ENCODE peak calls at places on chromosomes 7 and 10, in seven cellular contexts. X is AG04450, B is ovary, J is stomach, O is A549, H is heart right ventricle, N is heart left ventricle. M is an unnamed sample.

GRCh38 chr7:28507538-28508282 is 95.4 kb downstream of the CREB5 start:
- DNase-seq in H (no peak), J (no peak), B (no peak), O (no peak), N (no peak), X (no peak), M (no peak)

GRCh38 chr10:110638319-110638718 is 5.8 kb upstream of the RBM20 start:
- DNase-seq in J (no peak), N (no peak), O (no peak), H (no peak), X (no peak), B (no peak), M (no peak)

GRCh38 chr10:132040046-132040445 is 25.7 kb upstream of the JAKMIP3 start:
- DNase-seq in B (no peak), X (no peak), O (no peak), J (no peak), H (no peak), N (peak), M (no peak)

GRCh38 chr7:158935062-158935461 is 78.7 kb downstream of the DYNC2I1 start:
- DNase-seq in X (no peak), N (no peak), J (no peak), O (no peak), H (no peak), B (no peak), M (no peak)

GRCh38 chr7:80960228-80960627 is 41.4 kb upstream of the SEMA3C start:
- DNase-seq in B (no peak), H (no peak), O (no peak), X (no peak), N (no peak), J (no peak), M (no peak)

GRCh38 chr10:130737622-130738021 is 573.9 kb downstream of the TCERG1L start:
- DNase-seq in N (no peak), J (peak), X (no peak), H (no peak), B (no peak), O (no peak), M (no peak)

GRCh38 chr7:35676211-35676610 is 18.7 kb downstream of the HERPUD2 start:
- DNase-seq in X (no peak), J (no peak), B (no peak), H (no peak), N (no peak), O (no peak), M (no peak)

GRCh38 chr10:124420254-124420653 is 1.5 kb upstream of the OAT start:
- DNase-seq in J (peak), X (no peak), N (no peak), H (no peak), B (no peak), O (no peak), M (peak)

GRCh38 chr10:103746598-103746997 is 108.8 kb downstream of the SH3PXD2A start:
- DNase-seq in J (no peak), B (no peak), N (no peak), X (no peak), H (no peak), O (no peak), M (no peak)

GRCh38 chr10:87960230-87960629 is 96.8 kb downstream of the PTEN start:
- DNase-seq in N (no peak), H (no peak), J (no peak), O (peak), B (no peak), X (no peak), M (no peak)

GRCh38 chr7:6166443-6166871 is 106.0 kb downstream of the CYTH3 start:
- DNase-seq in N (no peak), J (no peak), O (no peak), H (peak), B (no peak), X (no peak), M (no peak)

GRCh38 chr7:66078067-66078466 is 2.4 kb downstream of the ASL start:
- DNase-seq in X (no peak), O (no peak), H (peak), B (no peak), N (no peak), J (no peak), M (peak)

GRCh38 chr7:151379193-151379520 is 30.7 kb downstream of the WDR86 start:
- DNase-seq in X (no peak), H (no peak), J (no peak), O (no peak), B (peak), N (no peak), M (no peak)

GRCh38 chr10:132671171-132672154 is 114.5 kb downstream of the NKX6-2 start:
- DNase-seq in N (no peak), J (no peak), H (peak), B (peak), O (no peak), X (no peak), M (peak)

GRCh38 chr10:11691319-11691755 is 50.8 kb upstream of the ECHDC3 start:
- DNase-seq in N (peak), X (no peak), O (no peak), H (peak), B (no peak), J (no peak), M (no peak)

GRCh38 chr10:104577861-104578480 is 63.1 kb upstream of the SORCS3 start:
- DNase-seq in H (no peak), J (no peak), X (no peak), O (no peak), B (no peak), N (no peak), M (no peak)

GRCh38 chr7:96414931-96415292 is 93.0 kb upstream of the SLC25A13 start:
- DNase-seq in O (peak), H (no peak), X (no peak), J (no peak), N (no peak), B (no peak), M (peak)

GRCh38 chr10:70461397-70462348 is 16.9 kb upstream of the PALD1 start:
- DNase-seq in N (no peak), J (peak), X (peak), H (peak), O (peak), B (peak), M (peak)

GRCh38 chr10:73837072-73837471 is 25.7 kb upstream of the NDST2 start:
- DNase-seq in X (peak), N (no peak), B (no peak), O (no peak), H (no peak), J (no peak), M (no peak)

DNA sequence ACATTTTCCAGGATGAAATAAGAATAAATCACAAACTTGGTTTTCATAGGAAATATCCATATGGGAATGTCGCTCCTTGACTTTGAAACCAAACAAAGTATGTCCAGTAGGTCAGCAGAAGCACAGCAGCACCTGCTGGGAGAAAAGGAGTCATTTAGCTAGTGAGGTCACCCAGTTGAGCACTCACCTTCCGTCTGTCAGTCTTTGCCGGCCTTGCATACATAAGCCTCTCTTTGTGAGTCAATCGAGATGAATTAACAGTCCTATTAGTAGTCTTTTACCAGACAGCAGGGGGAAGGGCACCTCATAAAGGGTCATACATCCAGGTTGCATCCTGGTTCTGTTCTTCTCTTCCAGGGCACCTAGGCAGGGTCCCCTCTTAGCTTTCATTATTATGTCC is 232.5 kb upstream of the FZD1 start:
- DNase-seq in N (no peak), O (no peak), J (no peak), B (no peak), X (no peak), H (no peak), M (no peak)
- H3K27ac ChIP-seq in N (no peak), O (no peak), J (no peak), B (no peak), X (no peak), H (no peak), M (no peak)

GRCh38 chr7:50304911-50305621 is 550 bp downstream of the IKZF1 start:
- DNase-seq in X (no peak), B (no peak), N (no peak), O (no peak), J (no peak), H (no peak), M (peak)
- H3K4me3 ChIP-seq in X (no peak), B (no peak), N (peak), O (peak), J (peak), H (peak), M (peak)

GRCh38 chr7:33612434-33612833 is 292.9 kb upstream of the BMPER start:
- DNase-seq in X (no peak), O (no peak), J (no peak), B (no peak), N (no peak), H (no peak), M (peak)
- H3K27ac ChIP-seq in X (no peak), O (no peak), J (no peak), B (no peak), N (no peak), H (no peak), M (no peak)

DNA sequence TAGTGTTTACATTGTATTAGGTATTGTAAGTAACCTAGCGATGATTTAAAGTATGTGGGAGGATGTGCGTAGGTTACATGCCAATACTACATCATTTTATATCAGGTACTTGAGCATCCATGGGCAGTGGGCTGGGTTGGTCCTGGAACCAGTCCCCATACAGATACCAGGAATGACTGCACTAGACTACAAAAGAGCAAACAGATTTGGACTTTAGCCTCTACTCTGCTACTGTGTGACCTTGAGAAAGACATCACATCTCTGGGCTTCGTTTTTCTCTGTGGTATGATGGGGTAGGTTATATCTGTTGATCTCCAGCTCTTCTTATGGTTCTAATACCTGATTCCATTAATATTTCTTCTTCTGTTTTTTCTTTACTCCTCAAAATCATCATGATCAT is 412.5 kb upstream of the LRGUK start:
- DNase-seq in H (no peak), X (no peak), B (no peak), N (no peak), J (no peak), O (no peak), M (no peak)
- H3K4me3 ChIP-seq in H (no peak), X (no peak), B (no peak), N (no peak), J (no peak), O (no peak), M (no peak)

GRCh38 chr10:58950618-58951017 is 225.8 kb upstream of the PHYHIPL start:
- DNase-seq in B (no peak), O (peak), H (no peak), X (no peak), N (no peak), J (no peak), M (no peak)

GRCh38 chr10:58952162-58952561 is 224.3 kb upstream of the PHYHIPL start:
- DNase-seq in N (no peak), H (no peak), X (no peak), B (no peak), J (no peak), O (no peak), M (no peak)

GRCh38 chr10:58952747-58953466 is 223.5 kb upstream of the PHYHIPL start:
- DNase-seq in N (no peak), X (no peak), B (no peak), H (no peak), J (peak), O (peak), M (peak)

GRCh38 chr10:58951087-58951486 is 225.4 kb upstream of the PHYHIPL start:
- DNase-seq in X (no peak), O (no peak), J (no peak), B (no peak), N (no peak), H (no peak), M (no peak)

GRCh38 chr10:58951750-58952149 is 224.7 kb upstream of the PHYHIPL start:
- DNase-seq in O (no peak), B (no peak), H (no peak), X (no peak), N (no peak), J (no peak), M (no peak)
- H3K27ac ChIP-seq in O (no peak), B (no peak), H (peak), X (no peak), N (peak), J (peak), M (no peak)

GRCh38 chr7:132095-132482 is 60.3 kb upstream of the FAM20C start:
- DNase-seq in X (no peak), B (no peak), H (no peak), J (no peak), O (no peak), N (no peak), M (no peak)

GRCh38 chr7:131111-132094 is 61.0 kb upstream of the FAM20C start:
- DNase-seq in X (no peak), B (peak), J (no peak), O (no peak), N (peak), H (peak), M (no peak)

GRCh38 chr7:129363-130221 is 62.8 kb upstream of the FAM20C start:
- DNase-seq in N (no peak), O (no peak), J (no peak), H (no peak), B (no peak), X (no peak), M (no peak)

GRCh38 chr7:128311-129080 is 63.9 kb upstream of the FAM20C start:
- DNase-seq in H (no peak), X (no peak), N (no peak), J (no peak), O (no peak), B (no peak), M (no peak)

DNA sequence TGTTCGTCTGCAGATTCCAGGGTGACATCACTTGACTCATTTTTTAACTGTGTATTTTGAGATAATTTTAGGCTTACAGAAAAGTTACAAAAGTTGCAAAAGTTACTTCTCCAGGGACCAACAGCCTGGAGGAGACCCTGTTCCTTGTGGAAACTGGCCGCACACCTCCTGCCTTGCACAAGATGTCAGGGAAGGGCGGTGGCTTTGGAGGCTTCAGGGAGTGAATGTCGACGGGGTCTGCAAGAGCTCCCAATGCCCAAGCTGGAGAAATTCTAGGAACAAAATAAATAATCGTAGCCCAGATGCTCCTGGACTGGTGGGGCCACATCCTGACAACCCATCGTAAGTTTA is 62.2 kb upstream of the FAM20C start:
- DNase-seq in B (no peak), N (no peak), H (no peak), X (no peak), O (no peak), J (no peak), M (no peak)
- H3K4me3 ChIP-seq in B (no peak), N (no peak), H (no peak), X (no peak), O (no peak), J (no peak), M (no peak)

GRCh38 chr10:32139223-32140073 is 83.2 kb upstream of the KIF5B start:
- DNase-seq in B (peak), J (peak), N (peak), X (peak), H (peak), O (peak), M (peak)
- H3K27ac ChIP-seq in B (no peak), J (peak), N (peak), X (peak), H (peak), O (peak), M (peak)